ENCODE peak calls at places on chromosomes 7 and 10, in four cellular contexts. G is SW 1271; W is stimulated activated naive CD8-positive, alpha-beta T cell treated with anti-CD3 and anti-CD28 coated beads, Interleukin-15, Interleukin-2, amounts not matched to agents 100 U/mL and 50 U/mL, for 24 hours; L is RWPE1. D is an unnamed sample.

GRCh38 chr7:90251304-90251635 is 6.3 kb downstream of the CFAP69 start:
- DNase-seq in L (no peak), G (no peak), W (no peak), D (no peak)

GRCh38 chr10:79454259-79454658 is 8.8 kb upstream of the ZCCHC24 start:
- DNase-seq in W (no peak), L (peak), G (no peak), D (peak)

GRCh38 chr7:5198741-5199140 is 8.7 kb downstream of the WIPI2 start:
- DNase-seq in L (no peak), W (no peak), G (no peak), D (no peak)

GRCh38 chr7:37945336-37945735 is 24.9 kb downstream of the EPDR1 start:
- DNase-seq in W (no peak), L (no peak), G (no peak), D (no peak)

GRCh38 chr10:66778351-66778750 is 147.5 kb upstream of the LRRTM3 start:
- DNase-seq in L (no peak), G (no peak), W (no peak), D (no peak)

GRCh38 chr10:124829447-124830115 is 28.0 kb downstream of the ABRAXAS2 start:
- DNase-seq in G (no peak), W (no peak), L (no peak), D (no peak)

GRCh38 chr7:19920200-19920599 is 146.8 kb upstream of the TMEM196 start:
- DNase-seq in G (no peak), W (no peak), L (no peak), D (no peak)

GRCh38 chr10:33134011-33134751 is 176.2 kb upstream of the ITGB1 start:
- DNase-seq in G (peak), L (peak), W (peak), D (no peak)

GRCh38 chr7:135644154-135644553 is 18.2 kb upstream of the STMP1 start:
- DNase-seq in G (no peak), L (no peak), W (no peak), D (no peak)

D was measured in H54.